ENCODE peak calls at places on chromosomes 6 and 20, in eight cellular contexts. One of them, this sample, is unnamed.

GRCh38 chr20:1306316-1307135 is 22.4 kb downstream of the SDCBP2 start:
- DNase-seq in SW480: no peak
- DNase-seq in NCI-H345: no peak
- DNase-seq in vagina: no peak
- DNase-seq in neural progenitor cell: no peak
- DNase-seq in GOT3: no peak
- DNase-seq in left lung: no peak
- DNase-seq in GM23248: no peak
- DNase-seq in this sample: no peak

GRCh38 chr6:127300411-127300810 is 33.7 kb downstream of the RNF146 start:
- DNase-seq in GOT3: no peak
- DNase-seq in neural progenitor cell: peak; percentile 3
- DNase-seq in vagina: no peak
- DNase-seq in GM23248: peak; percentile 95
- DNase-seq in NCI-H345: no peak
- DNase-seq in SW480: no peak
- DNase-seq in left lung: no peak
- DNase-seq in this sample: no peak

GRCh38 chr6:134166529-134167221 is 114.3 kb upstream of the SLC2A12 start:
- DNase-seq in NCI-H345: no peak
- DNase-seq in vagina: no peak
- DNase-seq in SW480: no peak
- DNase-seq in neural progenitor cell: no peak
- DNase-seq in left lung: no peak
- DNase-seq in GM23248: no peak
- DNase-seq in GOT3: no peak
- DNase-seq in this sample: no peak

GRCh38 chr6:40852667-40853383 is 186.2 kb downstream of the UNC5CL start:
- DNase-seq in NCI-H345: no peak
- DNase-seq in neural progenitor cell: peak; percentile 33
- DNase-seq in SW480: no peak
- DNase-seq in left lung: no peak
- DNase-seq in GOT3: no peak
- DNase-seq in GM23248: peak; percentile 31
- DNase-seq in vagina: no peak
- DNase-seq in this sample: no peak

GRCh38 chr20:61980647-61981583 is 84.8 kb downstream of the TAF4 start:
- DNase-seq in NCI-H345: no peak
- DNase-seq in left lung: peak; percentile 82
- DNase-seq in SW480: peak; percentile 52
- DNase-seq in vagina: no peak
- DNase-seq in GOT3: no peak
- DNase-seq in neural progenitor cell: peak; percentile 60
- DNase-seq in GM23248: peak; percentile 24
- DNase-seq in this sample: no peak

GRCh38 chr6:167501831-167502385 is 177.0 kb downstream of the TTLL2 start:
- DNase-seq in left lung: no peak
- DNase-seq in vagina: no peak
- DNase-seq in GM23248: no peak
- DNase-seq in neural progenitor cell: peak; percentile 44
- DNase-seq in SW480: peak; percentile 34
- DNase-seq in NCI-H345: no peak
- DNase-seq in GOT3: no peak
- DNase-seq in this sample: no peak

GRCh38 chr6:118895241-118895561 is 1.2 kb downstream of the ASF1A start:
- DNase-seq in GOT3: no peak
- DNase-seq in GM23248: peak; percentile 23
- DNase-seq in NCI-H345: no peak
- DNase-seq in vagina: no peak
- DNase-seq in left lung: no peak
- DNase-seq in SW480: no peak
- DNase-seq in neural progenitor cell: no peak
- DNase-seq in this sample: no peak

GRCh38 chr20:57593134-57593886 is 26.9 kb downstream of the ZBP1 start:
- DNase-seq in SW480: no peak
- DNase-seq in vagina: no peak
- DNase-seq in left lung: peak; percentile 74
- DNase-seq in GM23248: no peak
- DNase-seq in neural progenitor cell: peak; percentile 29
- DNase-seq in NCI-H345: no peak
- DNase-seq in GOT3: no peak
- DNase-seq in this sample: no peak

GRCh38 chr6:22448311-22448711 is 121.1 kb upstream of the HDGFL1 start:
- DNase-seq in left lung: no peak
- DNase-seq in vagina: no peak
- DNase-seq in GOT3: no peak
- DNase-seq in NCI-H345: no peak
- DNase-seq in neural progenitor cell: peak; percentile 63
- DNase-seq in SW480: no peak
- DNase-seq in GM23248: no peak
- DNase-seq in this sample: no peak

GRCh38 chr6:33798343-33798848 is 5.4 kb downstream of the MLN start:
- DNase-seq in SW480: no peak
- DNase-seq in GM23248: no peak
- DNase-seq in left lung: peak; percentile 65
- DNase-seq in GOT3: no peak
- DNase-seq in neural progenitor cell: no peak
- DNase-seq in NCI-H345: no peak
- DNase-seq in vagina: no peak
- DNase-seq in this sample: no peak

GRCh38 chr20:58692579-58693225 is at the start of gene NPEPL1:
- DNase-seq in left lung: peak; percentile 95
- DNase-seq in vagina: no peak
- DNase-seq in NCI-H345: peak; percentile 56
- DNase-seq in SW480: peak; percentile 81
- DNase-seq in GM23248: peak; percentile 94
- DNase-seq in GOT3: no peak
- DNase-seq in neural progenitor cell: peak; percentile 90
- DNase-seq in this sample: peak; percentile 20